ENCODE peak calls at places on chromosomes 7 and 10, in ten cellular contexts. Q, Z, J, V, I, R, Y, W, M and S are unnamed samples. For H3K9me3, the result is how much of the 10 kb centered on the place peaks cover.

GRCh38 chr10:77406764-77407430 is 230.7 kb downstream of the KCNMA1 start:
- DNase-seq in Q (no peak), Z (no peak), J (no peak), V (no peak), I (no peak), R (no peak), Y (no peak), W (no peak), M (no peak), S (no peak)

GRCh38 chr7:100351657-100352058 is 6.3 kb upstream of the PILRB start:
- DNase-seq in Q (no peak), Z (no peak), J (no peak), V (no peak), I (no peak), R (no peak), Y (no peak), W (no peak), M (no peak), S (no peak)

GRCh38 chr7:102061981-102062390 is 224.7 kb upstream of the SH2B2 start:
- DNase-seq in Q (no peak), Z (no peak), J (no peak), V (peak), I (peak), R (no peak), Y (peak), W (no peak), M (peak), S (no peak)

GRCh38 chr10:106682175-106682574 is 482.3 kb downstream of the SORCS1 start:
- DNase-seq in Q (no peak), Z (no peak), J (no peak), V (no peak), I (no peak), R (no peak), Y (no peak), W (no peak), M (no peak), S (no peak)

GRCh38 chr10:38008006-38008405 is 2.5 kb upstream of the ZNF33A start:
- DNase-seq in Q (no peak), Z (no peak), J (no peak), V (peak), I (no peak), R (no peak), Y (no peak), W (no peak), M (no peak), S (no peak)

GRCh38 chr7:41821521-41822213 is 118.8 kb upstream of the INHBA start:
- DNase-seq in Q (no peak), Z (no peak), J (no peak), V (no peak), I (no peak), R (no peak), Y (no peak), W (no peak), M (no peak), S (no peak)

GRCh38 chr10:117373848-117374505 is 1.3 kb downstream of the PDZD8 start:
- DNase-seq in Q (peak), Z (peak), J (peak), V (peak), I (peak), R (peak), Y (peak), W (no peak), M (peak), S (peak)

GRCh38 chr7:3301472-3301778 is 373 bp downstream of the SDK1 start:
- DNase-seq in Q (no peak), Z (no peak), J (no peak), V (no peak), I (no peak), R (no peak), Y (no peak), W (no peak), M (no peak), S (no peak)

GRCh38 chr10:115854740-115855435 is 418.1 kb downstream of the GFRA1 start:
- DNase-seq in Q (no peak), Z (no peak), J (no peak), V (no peak), I (no peak), R (no peak), Y (no peak), W (no peak), M (no peak), S (no peak)

GRCh38 chr10:16612148-16612742 is 90.6 kb upstream of the C1QL3 start:
- DNase-seq in Q (no peak), Z (peak), J (no peak), V (no peak), I (no peak), R (no peak), Y (no peak), W (no peak), M (no peak), S (no peak)

GRCh38 chr7:120920588-120920987 is 30.0 kb upstream of the ING3 start:
- DNase-seq in Q (no peak), Z (no peak), J (no peak), V (no peak), I (no peak), R (no peak), Y (no peak), W (no peak), M (no peak), S (no peak)

GRCh38 chr7:66747385-66748126 is 7.0 kb downstream of the RABGEF1 start:
- DNase-seq in Q (no peak), Z (peak), J (no peak), V (no peak), I (no peak), R (no peak), Y (no peak), W (no peak), M (no peak), S (no peak)

GRCh38 chr7:155955367-155955635 is 143.0 kb upstream of the SHH start:
- DNase-seq in Q (no peak), Z (no peak), J (no peak), V (no peak), I (no peak), R (no peak), Y (no peak), W (peak), M (no peak), S (no peak)

GRCh38 chr10:89515031-89515841 is 20.2 kb downstream of the SLC16A12 start:
- DNase-seq in Q (no peak), Z (peak), J (no peak), V (no peak), I (no peak), R (peak), Y (peak), W (no peak), M (no peak), S (no peak)

DNA sequence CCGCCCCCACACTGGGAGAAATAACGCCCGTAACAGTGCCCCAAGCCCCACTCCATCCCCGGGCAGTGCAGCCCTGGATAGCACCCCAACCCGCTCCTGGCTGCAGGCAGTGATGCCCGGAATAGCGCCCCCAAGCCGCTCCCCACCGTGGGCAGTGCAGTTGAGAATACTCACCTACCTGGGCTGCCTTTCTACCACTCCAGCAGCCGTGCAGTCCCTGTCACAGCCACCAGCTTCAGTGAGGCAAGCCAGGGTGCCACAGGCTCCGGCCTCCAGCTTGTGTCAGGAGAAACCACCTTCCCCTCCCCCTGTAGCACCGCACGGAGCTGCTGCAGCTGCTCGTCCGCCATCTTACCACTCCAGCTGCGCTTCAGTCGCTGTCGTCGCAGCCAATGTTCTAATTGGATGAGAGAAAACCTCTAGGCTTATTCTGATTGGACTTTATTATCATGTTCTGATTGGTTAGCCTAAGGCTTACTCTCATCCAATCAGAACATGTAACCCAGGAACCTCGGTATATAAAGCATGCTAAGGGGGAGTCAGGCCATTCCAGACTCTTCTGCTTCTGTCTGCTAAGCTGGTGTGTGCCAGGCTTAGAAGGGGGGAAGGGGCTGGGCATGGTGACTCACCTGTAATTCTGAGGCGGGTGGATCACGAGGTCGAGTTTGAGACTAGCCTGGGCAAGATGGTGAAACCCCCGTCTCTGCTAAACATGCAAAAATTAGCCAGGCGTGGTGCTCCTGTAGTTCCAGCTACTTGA is 53.2 kb upstream of the ZNF33B start:
- DNase-seq in Q (no peak), Z (no peak), J (no peak), V (no peak), I (no peak), R (no peak), Y (no peak), W (no peak), M (no peak), S (no peak)
- H3K9me3 ChIP-seq in Q (under half), Z (under half), J (under half), V (under half), I (under half), R (under half), Y (under half), W (under half), M (under half), S (under half)

DNA sequence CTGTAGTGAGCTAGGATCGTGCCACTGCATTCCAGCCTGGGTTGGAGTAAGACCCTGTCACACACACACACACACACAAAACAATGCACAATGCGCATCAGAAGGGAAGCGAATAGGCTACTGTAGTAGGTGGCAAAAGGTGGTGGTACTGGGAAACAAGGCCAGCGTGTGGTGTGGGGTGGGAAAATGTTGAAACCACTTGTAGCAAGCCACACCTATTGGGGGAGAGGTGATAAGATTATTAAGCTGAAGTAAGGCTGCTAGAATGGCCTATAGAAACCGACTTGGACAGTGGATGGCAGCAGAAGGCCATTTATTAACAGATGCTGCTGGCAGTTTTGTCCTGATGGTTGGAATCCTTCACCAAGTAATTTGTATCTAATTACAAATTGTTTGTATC is 7.2 kb upstream of the CHCHD1 start:
- DNase-seq in Q (no peak), Z (peak), J (no peak), V (no peak), I (no peak), R (no peak), Y (peak), W (no peak), M (no peak), S (no peak)
- TF ChIP-seq CTCF in Q (no peak), Z (no peak), J (no peak), V (no peak), I (no peak), R (no peak), Y (no peak), W (no peak), M (no peak), S (no peak)

DNA sequence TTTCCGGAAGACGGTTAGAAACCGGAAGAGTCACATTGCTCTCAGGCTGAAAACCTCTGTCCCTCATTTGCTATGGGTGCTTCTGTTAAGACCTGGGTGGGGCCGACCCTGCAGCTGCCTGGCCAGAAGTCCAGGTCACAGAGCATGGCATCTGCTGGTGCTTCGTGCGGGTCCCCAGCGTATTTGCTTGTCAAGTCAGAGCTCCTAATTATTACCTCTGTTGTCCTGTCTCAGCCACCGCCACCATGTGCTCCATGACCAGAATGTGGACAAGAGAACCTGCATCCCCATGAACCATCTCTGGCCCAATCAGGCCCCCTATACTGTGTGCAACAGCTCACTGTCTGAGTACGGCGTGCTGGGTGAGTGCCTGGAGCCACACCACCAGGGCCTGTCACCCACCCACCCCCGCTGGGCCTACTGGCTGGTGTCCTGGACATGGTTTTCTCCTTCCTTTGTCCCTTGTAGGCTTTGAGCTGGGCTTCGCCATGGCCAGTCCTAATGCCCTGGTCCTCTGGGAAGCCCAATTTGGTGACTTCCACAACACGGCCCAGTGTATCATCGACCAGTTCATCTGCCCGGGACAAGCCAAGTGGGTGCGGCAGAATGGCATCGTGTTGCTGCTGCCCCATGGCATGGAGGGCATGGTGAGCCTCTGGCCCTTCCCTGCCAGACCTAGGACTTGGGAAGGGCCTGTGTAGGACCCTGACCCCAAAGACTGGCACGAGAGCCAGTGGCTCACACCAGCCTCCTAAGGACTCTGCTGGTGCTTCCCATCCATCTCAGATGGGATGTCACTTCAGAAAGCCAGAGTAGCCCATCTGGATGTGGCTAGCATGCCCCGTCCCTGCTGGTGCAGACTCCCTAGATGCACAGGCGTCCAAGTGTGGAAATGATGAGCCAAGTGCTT is 51.3 kb upstream of the ZMIZ2 start:
- DNase-seq in Q (no peak), Z (no peak), J (no peak), V (no peak), I (no peak), R (no peak), Y (peak), W (no peak), M (no peak), S (no peak)
- H3K4me3 ChIP-seq in Q (no peak), Z (no peak), J (no peak), V (no peak), I (no peak), R (no peak), Y (no peak), W (no peak), M (no peak), S (no peak)

GRCh38 chr7:4817178-4817905 is 41.9 kb downstream of the AP5Z1 start:
- DNase-seq in Q (no peak), Z (no peak), J (no peak), V (no peak), I (no peak), R (no peak), Y (no peak), W (no peak), M (no peak), S (no peak)

GRCh38 chr7:4815121-4815520 is 39.7 kb downstream of the AP5Z1 start:
- DNase-seq in Q (no peak), Z (no peak), J (no peak), V (no peak), I (no peak), R (no peak), Y (no peak), W (no peak), M (no peak), S (no peak)

GRCh38 chr7:4818000-4818794 is 42.8 kb downstream of the AP5Z1 start:
- DNase-seq in Q (no peak), Z (no peak), J (no peak), V (no peak), I (no peak), R (no peak), Y (no peak), W (no peak), M (no peak), S (no peak)

GRCh38 chr7:4815609-4816418 is 40.4 kb downstream of the AP5Z1 start:
- DNase-seq in Q (no peak), Z (no peak), J (no peak), V (no peak), I (no peak), R (no peak), Y (no peak), W (no peak), M (no peak), S (no peak)

GRCh38 chr7:4816419-4817080 is 41.1 kb downstream of the AP5Z1 start:
- DNase-seq in Q (no peak), Z (no peak), J (no peak), V (no peak), I (no peak), R (no peak), Y (no peak), W (no peak), M (no peak), S (no peak)
- H3K9me3 ChIP-seq in Q (under half), Z (under half), J (under half), V (under half), I (under half), R (under half), Y (under half), W (under half), M (under half), S (under half)

GRCh38 chr10:49766484-49766883 is 4.4 kb upstream of the OGDHL start:
- DNase-seq in Q (no peak), Z (no peak), J (no peak), V (no peak), I (no peak), R (no peak), Y (no peak), W (no peak), M (no peak), S (no peak)

GRCh38 chr10:49769692-49770091 is 7.6 kb upstream of the OGDHL start:
- DNase-seq in Q (no peak), Z (no peak), J (no peak), V (no peak), I (no peak), R (no peak), Y (no peak), W (no peak), M (no peak), S (no peak)

GRCh38 chr10:49767752-49768151 is 5.6 kb upstream of the OGDHL start:
- DNase-seq in Q (no peak), Z (no peak), J (no peak), V (no peak), I (no peak), R (no peak), Y (no peak), W (no peak), M (no peak), S (no peak)

GRCh38 chr10:49768731-49769130 is 6.6 kb upstream of the OGDHL start:
- DNase-seq in Q (no peak), Z (no peak), J (no peak), V (no peak), I (no peak), R (no peak), Y (no peak), W (no peak), M (no peak), S (no peak)

GRCh38 chr10:49768329-49768728 is 6.2 kb upstream of the OGDHL start:
- DNase-seq in Q (no peak), Z (no peak), J (no peak), V (no peak), I (no peak), R (no peak), Y (no peak), W (no peak), M (no peak), S (no peak)
- TF ChIP-seq CTCF in Q (no peak), Z (no peak), J (no peak), V (no peak), I (no peak), R (no peak), Y (no peak), W (no peak), M (no peak), S (no peak)

DNA sequence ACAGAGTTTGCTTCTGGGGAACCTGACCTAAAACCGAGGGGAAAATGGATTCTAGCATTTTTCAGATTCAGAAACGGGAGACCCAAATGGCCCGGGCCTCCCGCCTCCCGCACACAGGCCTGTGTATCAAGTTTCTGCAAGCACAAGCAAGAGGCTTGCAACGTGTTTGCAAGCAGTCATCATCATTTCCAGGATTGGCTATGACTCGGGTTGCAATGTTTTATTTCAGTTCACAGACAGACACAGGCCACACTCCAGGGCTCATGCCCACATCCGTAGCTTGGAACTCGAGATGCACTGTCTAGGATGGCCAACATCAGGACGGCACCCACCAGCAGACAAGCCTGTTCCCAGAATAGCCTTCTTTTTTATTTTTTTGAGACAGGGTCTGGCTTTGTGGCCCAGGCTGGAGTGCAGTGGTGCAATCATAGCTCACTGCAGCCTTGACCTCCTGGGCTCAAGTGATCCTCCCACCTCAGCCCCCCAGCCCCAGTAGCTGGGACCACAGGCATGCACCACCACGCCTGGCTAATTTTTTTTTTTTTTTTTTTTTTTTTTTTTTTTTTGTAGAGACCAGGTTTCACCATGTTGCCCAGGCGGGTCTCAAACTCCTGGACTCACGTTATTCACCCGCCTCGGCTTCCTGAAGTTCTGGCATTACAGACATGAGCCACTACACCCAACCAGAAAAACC is 68.1 kb upstream of the FOXK1 start:
- DNase-seq in Q (no peak), Z (no peak), J (no peak), V (no peak), I (no peak), R (no peak), Y (no peak), W (no peak), M (peak), S (peak)
- H3K4me3 ChIP-seq in Q (no peak), Z (no peak), J (peak), V (no peak), I (no peak), R (no peak), Y (peak), W (peak), M (peak), S (no peak)

DNA sequence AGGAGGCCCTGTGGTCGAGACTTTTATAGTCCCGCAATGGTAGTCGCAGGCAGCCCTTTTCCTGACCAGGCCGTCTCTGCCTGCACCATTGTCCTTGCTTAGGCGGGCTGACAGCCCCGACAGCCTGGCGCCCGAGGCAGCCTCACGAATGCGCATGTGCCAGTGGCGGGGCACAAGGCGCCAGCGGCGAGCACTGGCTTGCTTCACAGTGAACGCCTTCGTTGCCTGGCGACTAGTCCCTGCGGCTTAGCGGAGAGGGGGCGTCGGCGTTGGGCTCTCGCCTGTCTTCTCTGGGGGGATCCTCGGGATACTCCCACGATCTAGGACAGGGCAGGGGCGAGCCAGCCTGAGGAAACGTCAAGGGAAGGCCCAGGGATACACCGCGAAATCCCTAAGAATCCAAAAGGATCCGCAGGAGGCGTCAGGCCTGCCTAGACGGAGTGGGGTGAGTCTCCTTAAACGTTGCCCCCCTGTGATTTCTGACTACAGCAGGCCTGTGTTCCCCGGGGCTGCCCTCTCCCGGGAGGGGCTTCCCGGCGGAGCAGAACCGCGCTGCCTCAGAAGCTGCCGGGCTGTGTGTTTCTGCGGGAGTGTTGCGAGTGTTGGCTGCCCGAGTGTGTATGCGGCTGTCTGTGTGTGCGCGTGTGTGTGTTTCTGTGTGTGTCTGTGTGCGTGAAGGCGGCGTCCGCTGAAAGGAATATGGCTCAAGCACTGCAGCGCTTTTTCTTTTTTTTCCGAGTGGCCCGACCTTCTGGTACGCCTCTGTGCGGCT is 20.5 kb upstream of the ZNF273 start:
- DNase-seq in Q (peak), Z (no peak), J (no peak), V (peak), I (peak), R (peak), Y (peak), W (peak), M (peak), S (peak)
- H3K9me3 ChIP-seq in Q (under half), Z (under half), J (under half), V (under half), I (under half), R (under half), Y (under half), W (under half), M (under half), S (under half)

GRCh38 chr7:143299840-143300239 is 11.7 kb downstream of the CASP2 start:
- DNase-seq in Q (peak), Z (peak), J (no peak), V (no peak), I (peak), R (peak), Y (no peak), W (no peak), M (no peak), S (no peak)
- TF ChIP-seq CTCF in Q (peak), Z (peak), J (no peak), V (peak), I (peak), R (peak), Y (no peak), W (peak), M (peak), S (no peak)

GRCh38 chr7:71457881-71458590 is 326.1 kb downstream of the GALNT17 start:
- DNase-seq in Q (no peak), Z (no peak), J (no peak), V (no peak), I (no peak), R (no peak), Y (no peak), W (no peak), M (no peak), S (no peak)
- H3K4me3 ChIP-seq in Q (no peak), Z (no peak), J (no peak), V (no peak), I (no peak), R (no peak), Y (no peak), W (no peak), M (no peak), S (no peak)